ENCODE peak calls at places on chromosomes 7 and 10, in four cellular contexts. One of them, this sample, is unnamed. For H3K4me1, the result is how much of the 10 kb centered on the place peaks cover.

GRCh38 chr10:79162861-79163662 is 94.3 kb downstream of the ZMIZ1 start:
- DNase-seq in left ventricle myocardium inferior: no peak
- DNase-seq in ovary: no peak
- DNase-seq in A549: peak
- DNase-seq in this sample: no peak

GRCh38 chr7:106425017-106425719 is 140.4 kb upstream of the NAMPT start:
- DNase-seq in left ventricle myocardium inferior: peak
- DNase-seq in A549: peak
- DNase-seq in ovary: peak
- DNase-seq in this sample: peak

GRCh38 chr10:627032-627992 is 62.2 kb downstream of the DIP2C start:
- DNase-seq in left ventricle myocardium inferior: no peak
- DNase-seq in A549: no peak
- DNase-seq in ovary: no peak
- DNase-seq in this sample: peak

GRCh38 chr10:76036410-76036940 is 605.1 kb downstream of the LRMDA start:
- DNase-seq in left ventricle myocardium inferior: peak
- DNase-seq in A549: peak
- DNase-seq in ovary: peak
- DNase-seq in this sample: peak

GRCh38 chr7:27237735-27238334 is 4.8 kb upstream of the EVX1 start:
- DNase-seq in A549: no peak
- DNase-seq in left ventricle myocardium inferior: no peak
- DNase-seq in ovary: no peak
- DNase-seq in this sample: no peak

GRCh38 chr10:43061764-43062163 is 15.1 kb upstream of the RET start:
- DNase-seq in ovary: no peak
- DNase-seq in left ventricle myocardium inferior: no peak
- DNase-seq in A549: no peak
- DNase-seq in this sample: no peak

GRCh38 chr7:455110-455928 is 64.3 kb downstream of the PDGFA start:
- DNase-seq in left ventricle myocardium inferior: peak
- DNase-seq in ovary: no peak
- DNase-seq in A549: no peak
- DNase-seq in this sample: peak

GRCh38 chr7:111756687-111757178 is 194.4 kb upstream of the IMMP2L start:
- DNase-seq in ovary: peak
- DNase-seq in left ventricle myocardium inferior: peak
- DNase-seq in A549: no peak
- DNase-seq in this sample: no peak

GRCh38 chr10:18576586-18576985 is 74.8 kb downstream of the NSUN6 start:
- DNase-seq in left ventricle myocardium inferior: no peak
- DNase-seq in A549: no peak
- DNase-seq in ovary: no peak
- DNase-seq in this sample: no peak

GRCh38 chr10:23557777-23558176 is 118.9 kb downstream of the OTUD1 start:
- DNase-seq in ovary: no peak
- DNase-seq in A549: no peak
- DNase-seq in left ventricle myocardium inferior: no peak
- DNase-seq in this sample: no peak

GRCh38 chr7:141979611-141980010 is 6.0 kb upstream of the TAS2R38 start:
- DNase-seq in ovary: no peak
- DNase-seq in left ventricle myocardium inferior: no peak
- DNase-seq in A549: no peak
- DNase-seq in this sample: no peak

GRCh38 chr7:127393370-127394058 is 1.0 kb upstream of the ZNF800 start:
- DNase-seq in A549: no peak
- DNase-seq in left ventricle myocardium inferior: no peak
- DNase-seq in ovary: no peak
- DNase-seq in this sample: peak

GRCh38 chr10:113782367-113782766 is 30.9 kb downstream of the PLEKHS1 start:
- DNase-seq in A549: no peak
- DNase-seq in ovary: no peak
- DNase-seq in left ventricle myocardium inferior: no peak
- DNase-seq in this sample: no peak

GRCh38 chr7:51970961-51971655 is 654.5 kb upstream of the COBL start:
- DNase-seq in ovary: no peak
- DNase-seq in A549: no peak
- DNase-seq in left ventricle myocardium inferior: no peak
- DNase-seq in this sample: no peak

GRCh38 chr7:81659697-81660395 is 110.0 kb downstream of the HGF start:
- DNase-seq in left ventricle myocardium inferior: no peak
- DNase-seq in ovary: no peak
- DNase-seq in A549: no peak
- DNase-seq in this sample: no peak

GRCh38 chr10:101052285-101052684 is 9.5 kb upstream of the KAZALD1 start:
- DNase-seq in ovary: no peak
- DNase-seq in left ventricle myocardium inferior: no peak
- DNase-seq in A549: peak
- DNase-seq in this sample: no peak

GRCh38 chr7:120233338-120233737 is 39.6 kb upstream of the KCND2 start:
- DNase-seq in ovary: no peak
- DNase-seq in left ventricle myocardium inferior: no peak
- DNase-seq in A549: no peak
- DNase-seq in this sample: no peak

GRCh38 chr7:23546897-23547572 is 15.3 kb upstream of the TRA2A start:
- DNase-seq in ovary: peak
- DNase-seq in left ventricle myocardium inferior: peak
- DNase-seq in A549: peak
- DNase-seq in this sample: peak

GRCh38 chr7:23547662-23548061 is 15.9 kb upstream of the TRA2A start:
- DNase-seq in A549: no peak
- DNase-seq in ovary: no peak
- DNase-seq in left ventricle myocardium inferior: no peak
- DNase-seq in this sample: no peak

GRCh38 chr7:23545493-23545892 is 13.7 kb upstream of the TRA2A start:
- DNase-seq in left ventricle myocardium inferior: no peak
- DNase-seq in A549: no peak
- DNase-seq in ovary: no peak
- DNase-seq in this sample: no peak

GRCh38 chr7:23542752-23543151 is 11.0 kb upstream of the TRA2A start:
- DNase-seq in A549: no peak
- DNase-seq in ovary: no peak
- DNase-seq in left ventricle myocardium inferior: no peak
- DNase-seq in this sample: no peak

DNA sequence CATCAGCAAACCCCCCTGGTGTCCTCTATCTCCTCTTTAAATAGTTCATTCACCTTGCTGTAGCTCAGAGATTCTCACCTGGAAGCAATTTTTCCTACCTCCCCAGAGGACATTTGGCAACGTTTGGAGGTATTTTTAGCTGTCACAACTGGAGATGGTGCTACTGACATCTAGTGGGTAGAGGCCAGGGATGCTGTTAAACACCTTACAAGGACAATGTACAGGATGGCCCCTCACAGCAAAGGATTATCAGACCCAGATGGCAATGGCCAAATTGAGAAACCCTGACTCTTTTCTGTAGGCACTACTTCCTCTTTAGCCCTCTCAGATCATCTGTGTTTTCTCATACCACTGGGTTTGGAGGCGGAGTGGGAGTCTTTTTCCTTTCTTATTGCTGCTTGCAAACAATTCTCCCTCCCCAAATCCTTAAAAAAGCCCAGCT is 13.2 kb upstream of the TRA2A start:
- DNase-seq in left ventricle myocardium inferior: no peak
- DNase-seq in ovary: no peak
- DNase-seq in A549: peak
- DNase-seq in this sample: no peak
- TF ChIP-seq CTCF in left ventricle myocardium inferior: peak
- TF ChIP-seq CTCF in ovary: no peak
- TF ChIP-seq CTCF in A549: peak
- TF ChIP-seq CTCF in this sample: peak

GRCh38 chr10:96843823-96844222 is 11.7 kb downstream of the LCOR start:
- DNase-seq in left ventricle myocardium inferior: no peak
- DNase-seq in ovary: no peak
- DNase-seq in A549: no peak
- DNase-seq in this sample: no peak
- H3K4me1 ChIP-seq in left ventricle myocardium inferior: half or more
- H3K4me1 ChIP-seq in ovary: under half
- H3K4me1 ChIP-seq in A549: under half
- H3K4me1 ChIP-seq in this sample: under half

GRCh38 chr10:19971343-19971742 is 155.1 kb downstream of the PLXDC2 start:
- DNase-seq in ovary: no peak
- DNase-seq in A549: no peak
- DNase-seq in left ventricle myocardium inferior: no peak
- DNase-seq in this sample: no peak

GRCh38 chr10:19970707-19971106 is 154.5 kb downstream of the PLXDC2 start:
- DNase-seq in A549: no peak
- DNase-seq in left ventricle myocardium inferior: no peak
- DNase-seq in ovary: no peak
- DNase-seq in this sample: no peak

GRCh38 chr10:19968745-19969144 is 152.5 kb downstream of the PLXDC2 start:
- DNase-seq in left ventricle myocardium inferior: no peak
- DNase-seq in ovary: no peak
- DNase-seq in A549: no peak
- DNase-seq in this sample: no peak

GRCh38 chr10:19964625-19965024 is 148.4 kb downstream of the PLXDC2 start:
- DNase-seq in ovary: no peak
- DNase-seq in A549: no peak
- DNase-seq in left ventricle myocardium inferior: no peak
- DNase-seq in this sample: no peak

GRCh38 chr10:19966751-19967150 is 150.5 kb downstream of the PLXDC2 start:
- DNase-seq in ovary: no peak
- DNase-seq in left ventricle myocardium inferior: no peak
- DNase-seq in A549: no peak
- DNase-seq in this sample: no peak
- H3K4me3 ChIP-seq in ovary: no peak
- H3K4me3 ChIP-seq in left ventricle myocardium inferior: no peak
- H3K4me3 ChIP-seq in A549: no peak
- H3K4me3 ChIP-seq in this sample: no peak

GRCh38 chr7:22937946-22938345 is 76.0 kb downstream of the HYCC1 start:
- DNase-seq in ovary: no peak
- DNase-seq in left ventricle myocardium inferior: no peak
- DNase-seq in A549: no peak
- DNase-seq in this sample: no peak
- TF ChIP-seq CTCF in ovary: no peak
- TF ChIP-seq CTCF in left ventricle myocardium inferior: no peak
- TF ChIP-seq CTCF in A549: no peak
- TF ChIP-seq CTCF in this sample: no peak

DNA sequence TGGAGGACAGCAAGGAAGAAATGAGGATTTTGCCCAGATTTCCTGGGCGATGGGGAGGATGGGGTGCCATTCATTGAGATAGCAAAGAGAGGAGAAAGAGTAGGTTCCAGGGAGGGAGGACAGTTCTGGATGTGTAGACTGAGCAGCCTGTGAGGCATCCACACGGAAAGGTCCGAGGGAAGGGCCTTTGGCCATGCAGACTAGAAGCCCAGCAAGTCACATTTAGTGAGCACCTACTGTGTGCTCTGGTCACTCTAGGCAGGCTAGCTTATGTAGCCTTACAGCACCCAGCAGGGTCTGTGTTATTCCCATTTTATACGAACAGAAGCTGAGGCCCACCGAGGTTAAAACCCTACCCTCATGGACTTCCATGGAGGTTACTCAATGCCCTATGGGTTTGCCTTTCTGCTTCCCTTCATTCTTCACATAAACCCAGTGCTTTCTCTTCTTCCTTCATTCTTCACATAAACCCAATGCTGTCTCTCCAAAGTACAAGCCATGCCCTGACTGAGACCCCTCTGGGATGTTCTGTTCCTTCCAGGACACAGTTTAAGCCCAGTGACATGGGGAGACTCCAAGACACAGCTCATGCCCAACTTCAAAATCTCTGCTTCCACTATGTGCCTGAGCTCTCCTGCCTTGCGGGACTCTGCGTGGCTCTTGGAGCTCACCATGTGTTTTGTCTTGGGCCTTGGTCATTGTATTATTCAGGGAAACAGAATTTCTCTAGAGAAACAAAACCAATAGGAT is 13.7 kb downstream of the IL2RA start:
- DNase-seq in ovary: no peak
- DNase-seq in left ventricle myocardium inferior: no peak
- DNase-seq in A549: no peak
- DNase-seq in this sample: no peak
- H3K4me1 ChIP-seq in ovary: under half
- H3K4me1 ChIP-seq in left ventricle myocardium inferior: under half
- H3K4me1 ChIP-seq in A549: under half
- H3K4me1 ChIP-seq in this sample: under half

DNA sequence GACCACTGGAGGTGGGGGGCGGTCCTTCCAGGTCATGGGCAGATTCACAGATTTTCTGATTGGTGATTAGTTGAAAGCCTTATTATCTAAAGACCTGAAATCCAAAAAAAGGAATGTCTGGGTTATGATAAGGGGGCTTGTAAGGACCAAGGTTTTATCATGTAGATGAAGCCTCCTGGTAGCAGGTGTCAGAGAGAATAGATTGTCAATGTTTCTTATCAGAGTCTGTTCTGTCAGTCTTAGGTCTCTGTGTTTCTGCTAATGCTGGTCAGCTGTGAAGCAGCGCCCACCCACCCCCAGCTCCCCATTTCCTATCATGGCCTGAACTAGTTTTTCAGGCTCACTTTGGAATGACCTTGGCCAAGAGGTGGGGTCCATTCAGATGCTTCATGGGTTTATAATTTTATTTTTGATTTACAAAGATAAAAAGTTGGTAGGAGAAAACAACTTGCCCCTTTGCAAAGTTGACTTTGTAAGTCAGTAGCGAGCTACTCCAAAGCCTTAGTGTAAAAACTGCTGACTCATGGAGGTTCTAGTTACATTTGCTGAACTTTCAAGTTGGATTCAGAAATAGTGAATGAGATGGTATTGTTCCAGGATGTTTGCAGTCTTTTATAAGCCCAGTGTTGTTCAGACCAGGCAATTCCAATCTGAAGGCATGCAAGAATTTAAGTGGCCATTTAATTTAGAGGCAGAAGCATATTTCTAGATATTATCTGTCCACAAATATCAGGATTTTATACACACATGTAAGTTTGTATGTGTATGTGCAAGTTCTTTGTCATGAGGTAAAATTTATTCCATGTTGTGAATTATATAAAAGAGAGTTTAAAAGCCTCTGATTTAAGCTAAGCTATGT is 21.4 kb downstream of the TES start:
- DNase-seq in ovary: no peak
- DNase-seq in A549: peak
- DNase-seq in left ventricle myocardium inferior: no peak
- DNase-seq in this sample: no peak
- H3K4me3 ChIP-seq in ovary: no peak
- H3K4me3 ChIP-seq in A549: no peak
- H3K4me3 ChIP-seq in left ventricle myocardium inferior: no peak
- H3K4me3 ChIP-seq in this sample: no peak

DNA sequence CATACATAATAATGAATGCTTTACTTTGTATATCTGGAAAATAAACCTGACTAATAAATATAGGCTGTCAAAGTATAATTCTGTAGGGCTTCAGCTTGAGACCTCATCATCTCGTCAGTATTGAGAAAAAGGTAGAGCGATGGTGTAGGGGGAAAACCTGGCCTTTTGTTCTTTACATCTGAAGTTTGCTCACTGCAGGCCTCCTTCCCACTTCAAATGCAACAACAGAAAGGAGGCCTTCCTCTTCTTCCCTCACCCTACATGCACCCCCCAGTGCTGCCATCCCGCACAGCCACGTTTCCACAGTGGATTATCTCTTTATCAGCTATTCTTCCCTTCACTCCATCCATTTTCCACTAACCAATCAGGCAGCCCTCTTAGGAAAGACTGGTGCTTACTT is 112.3 kb downstream of the VTI1A start:
- DNase-seq in A549: no peak
- DNase-seq in ovary: no peak
- DNase-seq in left ventricle myocardium inferior: no peak
- DNase-seq in this sample: no peak
- TF ChIP-seq CTCF in A549: no peak
- TF ChIP-seq CTCF in ovary: no peak
- TF ChIP-seq CTCF in left ventricle myocardium inferior: no peak
- TF ChIP-seq CTCF in this sample: no peak

This sample was measured in right lobe of liver.